ENCODE peak calls at places on chromosomes 13 and 19, in nine cellular contexts. Q is uterus; Y is left cardiac atrium; E is activated B cell treated with CpG ODN at 0.5 μM for 24 hours; Z is fibroblast of the aortic adventitia; N is activated CD4-positive, CD25-positive, alpha-beta regulatory T cell treated with anti-CD3 and anti-CD28 coated beads, Interleukin-2, amount 50 U/mL, for 16 hours; H is Peyer's patch; O is BJ; G is putamen. I is an unnamed sample.

GRCh38 chr19:33401683-33402420 is 28.3 kb downstream of the CEBPG start:
- DNase-seq in G (no peak), N (no peak), H (no peak), Z (no peak), Q (no peak), O (no peak), Y (no peak), E (no peak), I (no peak)

GRCh38 chr13:43331676-43332075 is 308.3 kb downstream of the DNAJC15 start:
- DNase-seq in H (no peak), E (no peak), G (peak), Z (peak), Y (no peak), O (no peak), Q (no peak), N (no peak), I (no peak)

GRCh38 chr19:42021185-42021584 is 27.2 kb upstream of the ATP1A3 start:
- DNase-seq in E (no peak), Z (no peak), Q (no peak), G (no peak), Y (no peak), O (no peak), H (no peak), N (no peak), I (no peak)

GRCh38 chr19:18304194-18304495 is 18.7 kb downstream of the LSM4 start:
- DNase-seq in E (no peak), Z (no peak), H (no peak), N (no peak), G (no peak), O (no peak), Q (no peak), Y (peak), I (no peak)

GRCh38 chr13:24149306-24150032 is 11.1 kb upstream of the SPATA13 start:
- DNase-seq in E (no peak), Q (no peak), G (no peak), Y (no peak), H (no peak), N (no peak), O (no peak), Z (peak), I (peak)

GRCh38 chr13:100597253-100597652 is 8.7 kb upstream of the GGACT start:
- DNase-seq in G (no peak), N (no peak), H (no peak), Z (no peak), Q (no peak), Y (no peak), E (no peak), O (no peak), I (peak)

GRCh38 chr13:93326427-93326826 is 99.8 kb downstream of the GPC6 start:
- DNase-seq in Y (no peak), E (no peak), Z (no peak), N (no peak), G (no peak), Q (no peak), H (no peak), O (no peak), I (no peak)

GRCh38 chr13:109196896-109197295 is 567.5 kb downstream of the MYO16 start:
- DNase-seq in Q (no peak), Z (no peak), N (no peak), O (no peak), H (no peak), G (no peak), E (no peak), Y (no peak), I (no peak)

GRCh38 chr19:2302319-2303208 is 5.4 kb downstream of the LINGO3 start:
- DNase-seq in N (no peak), Q (no peak), O (no peak), E (peak), Z (peak), G (no peak), Y (peak), H (peak), I (peak)

I was measured in AG10803.